ENCODE peak calls at places on chromosomes 5 and 9, in seven cellular contexts. Y is Karpas-422; C is heart left ventricle; L is vagina; D is heart right ventricle; P is CD8-positive, alpha-beta memory T cell; M is testis. R is an unnamed sample.

GRCh38 chr9:127706836-127707241 is at the start of gene CFAP157:
- DNase-seq in L (no peak), M (no peak), D (no peak), Y (no peak), C (no peak), P (no peak), R (no peak)

GRCh38 chr9:116154976-116155699 is 1.5 kb downstream of the PAPPA start:
- DNase-seq in P (no peak), M (peak; percentile 58), L (no peak), Y (no peak), C (no peak), D (no peak), R (no peak)

GRCh38 chr5:132215329-132215728 is 12.3 kb downstream of the P4HA2 start:
- DNase-seq in L (peak; percentile 98), C (peak; percentile 98), P (no peak), Y (no peak), D (peak; percentile 93), M (peak; percentile 92), R (peak; percentile 88)

GRCh38 chr5:146302428-146302827 is 36.2 kb upstream of the POU4F3 start:
- DNase-seq in Y (no peak), P (no peak), M (no peak), D (no peak), C (no peak), L (no peak), R (no peak)

GRCh38 chr5:150320048-150320555 is 17.4 kb upstream of the ARSI start:
- DNase-seq in P (no peak), C (peak; percentile 54), D (no peak), Y (no peak), M (peak; percentile 69), L (no peak), R (peak; percentile 73)

GRCh38 chr9:38294561-38294960 is 97.9 kb upstream of the ALDH1B1 start:
- DNase-seq in C (no peak), D (no peak), M (no peak), Y (no peak), L (no peak), P (no peak), R (no peak)

GRCh38 chr9:85230081-85230480 is 511.7 kb downstream of the AGTPBP1 start:
- DNase-seq in L (no peak), M (no peak), C (no peak), P (no peak), Y (no peak), D (no peak), R (no peak)

GRCh38 chr9:98255064-98255577 is 328 bp downstream of the TBC1D2 start:
- DNase-seq in C (no peak), M (peak; percentile 37), D (no peak), Y (no peak), L (peak; percentile 89), P (no peak), R (no peak)

GRCh38 chr9:136648746-136649145 is 14.0 kb upstream of the EGFL7 start:
- DNase-seq in P (no peak), D (peak; percentile 84), L (no peak), Y (no peak), M (no peak), C (peak; percentile 87), R (no peak)

GRCh38 chr5:59799668-59800374 is 93.7 kb downstream of the PDE4D start:
- DNase-seq in Y (peak; percentile 79), D (no peak), L (no peak), C (no peak), P (no peak), M (no peak), R (no peak)

GRCh38 chr9:122060481-122060880 is 32.6 kb downstream of the TTLL11 start:
- DNase-seq in D (no peak), L (no peak), Y (no peak), C (no peak), M (no peak), P (no peak), R (no peak)

GRCh38 chr5:173441053-173441628 is 112.9 kb upstream of the STC2 start:
- DNase-seq in P (no peak), C (no peak), M (no peak), L (no peak), D (no peak), Y (no peak), R (no peak)

DNA sequence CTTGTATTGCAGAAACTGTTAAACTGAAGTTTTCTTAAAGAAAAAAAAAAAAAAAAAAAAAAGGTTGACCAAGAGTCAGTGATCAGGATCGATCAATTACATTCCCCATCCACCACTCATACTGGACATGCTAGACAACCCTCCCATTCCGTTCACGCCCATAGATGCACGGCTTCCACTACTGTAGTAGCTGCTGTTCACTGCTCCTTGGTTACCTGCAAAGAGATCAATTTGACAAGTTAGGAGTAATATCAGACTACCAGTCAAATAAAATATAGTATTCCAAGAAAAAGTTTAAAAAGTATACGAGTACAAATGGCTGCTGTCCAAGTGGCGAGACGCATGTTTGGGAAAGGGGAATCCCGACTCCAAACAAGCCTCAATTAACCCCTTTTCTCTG is 8.7 kb downstream of the HNRNPH1 start:
- DNase-seq in P (no peak), Y (no peak), M (no peak), D (no peak), C (no peak), L (no peak), R (no peak)
- H3K36me3 ChIP-seq in P (peaks cover 88% of the 10 kb centered on the region), Y (peaks cover 81% of the 10 kb centered on the region), M (no peaks in the 10 kb centered on the region), D (no peaks in the 10 kb centered on the region), C (peaks cover 89% of the 10 kb centered on the region), L (peaks cover 6% of the 10 kb centered on the region), R (peaks cover 93% of the 10 kb centered on the region)

GRCh38 chr5:124263172-124263571 is 483.3 kb downstream of the ZNF608 start:
- DNase-seq in C (no peak), L (no peak), P (no peak), M (no peak), D (no peak), Y (no peak), R (no peak)
- H3K27ac ChIP-seq in C (no peak overlapping the region), L (no peak overlapping the region), P (no peak overlapping the region), M (no peak overlapping the region), D (no peak overlapping the region), Y (no peak overlapping the region), R (no peak overlapping the region)

GRCh38 chr5:112646139-112646941 is 91.3 kb upstream of the APC start:
- DNase-seq in M (no peak), Y (no peak), L (no peak), D (no peak), P (no peak), C (no peak), R (no peak)

GRCh38 chr5:112649882-112650281 is 87.8 kb upstream of the APC start:
- DNase-seq in M (no peak), C (no peak), D (no peak), L (no peak), Y (no peak), P (no peak), R (no peak)

GRCh38 chr5:112648264-112648663 is 89.4 kb upstream of the APC start:
- DNase-seq in L (no peak), C (no peak), D (no peak), P (no peak), M (no peak), Y (no peak), R (no peak)

GRCh38 chr5:112643339-112643971 is 94.2 kb upstream of the APC start:
- DNase-seq in C (no peak), P (no peak), Y (no peak), D (no peak), M (no peak), L (no peak), R (no peak)

DNA sequence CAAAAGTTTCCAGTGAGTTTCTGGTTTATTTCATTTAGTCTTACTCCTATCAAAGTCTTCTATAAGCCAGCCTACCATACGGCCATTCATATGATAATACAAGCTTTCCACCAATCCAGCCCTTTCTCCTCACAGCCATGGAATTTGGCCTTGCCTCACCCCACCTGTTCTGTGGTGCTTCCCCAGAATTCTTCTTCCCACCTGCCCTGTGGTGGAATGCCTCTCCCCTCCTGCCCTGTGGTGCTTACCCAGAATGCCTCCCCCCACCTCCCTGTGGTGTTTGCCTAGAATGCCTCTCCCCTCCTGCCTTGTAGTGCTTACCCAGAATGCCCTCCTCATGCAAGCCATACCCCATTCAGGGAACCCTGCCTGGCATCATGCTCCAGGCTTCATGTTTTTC is 90.3 kb upstream of the APC start:
- DNase-seq in L (no peak), C (no peak), Y (no peak), D (no peak), M (no peak), P (no peak), R (no peak)
- H3K36me3 ChIP-seq in L (no peaks in the 10 kb centered on the region), C (no peaks in the 10 kb centered on the region), Y (no peaks in the 10 kb centered on the region), D (no peaks in the 10 kb centered on the region), M (no peaks in the 10 kb centered on the region), P (no peaks in the 10 kb centered on the region), R (no peaks in the 10 kb centered on the region)

DNA sequence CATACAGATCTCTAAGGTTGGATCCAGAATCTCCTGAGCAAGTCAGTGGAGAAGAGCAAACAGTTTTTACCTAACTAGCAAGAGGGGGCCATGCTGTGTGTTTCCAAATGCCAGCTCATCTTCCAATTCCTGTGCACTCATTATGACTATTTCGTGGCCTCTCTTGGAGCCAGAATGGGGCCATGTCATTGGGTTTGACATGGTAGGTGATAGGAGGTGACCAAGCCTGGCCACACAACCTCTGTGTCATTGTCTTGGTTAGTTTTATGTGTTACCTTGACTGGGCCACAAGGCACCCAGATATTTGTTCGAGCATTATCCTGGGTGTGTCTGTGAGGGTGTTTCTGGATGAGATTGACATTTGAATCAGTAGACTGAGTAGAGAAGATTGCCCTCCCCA is 206.2 kb downstream of the HSPA4 start:
- DNase-seq in M (no peak), L (no peak), D (no peak), Y (no peak), C (no peak), P (no peak), R (no peak)
- H3K27ac ChIP-seq in M (no peak overlapping the region), L (no peak overlapping the region), D (no peak overlapping the region), Y (no peak overlapping the region), C (no peak overlapping the region), P (no peak overlapping the region), R (no peak overlapping the region)

DNA sequence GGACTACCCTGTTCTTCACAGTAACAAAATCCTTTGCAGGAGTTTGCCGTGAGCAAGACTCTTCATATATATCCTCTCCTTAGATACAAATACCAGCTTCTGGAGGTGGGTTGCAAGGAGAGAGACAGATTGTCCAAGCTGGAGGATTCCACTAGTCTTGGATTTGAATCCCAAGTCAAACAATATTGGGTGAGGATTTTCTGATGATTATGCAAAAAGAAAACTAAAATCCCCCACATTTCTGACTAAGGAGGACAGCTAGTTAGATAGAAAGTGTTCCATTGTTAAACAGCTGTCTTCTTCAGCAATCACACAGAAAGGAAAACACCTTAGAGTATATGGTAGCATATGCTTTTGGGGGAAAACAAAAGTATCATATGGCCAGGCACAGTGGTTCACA is 54.2 kb downstream of the KLF4 start:
- DNase-seq in P (no peak), M (no peak), D (no peak), C (no peak), L (no peak), Y (no peak), R (no peak)
- H3K36me3 ChIP-seq in P (no peaks in the 10 kb centered on the region), M (no peaks in the 10 kb centered on the region), D (no peaks in the 10 kb centered on the region), C (no peaks in the 10 kb centered on the region), L (no peaks in the 10 kb centered on the region), Y (no peaks in the 10 kb centered on the region), R (no peaks in the 10 kb centered on the region)

R was measured in gastrocnemius medialis.